ENCODE peak calls at places on chromosomes 13 and 19, in nine cellular contexts. C, G, K, B, Q, J, E, S and I are unnamed samples.

GRCh38 chr19:30449673-30450072 is 77.5 kb downstream of the ZNF536 start:
- DNase-seq in C (no peak), G (no peak), K (no peak), B (no peak), Q (no peak), J (no peak), E (no peak), S (no peak), I (no peak)

GRCh38 chr19:48206402-48207093 is 36.1 kb downstream of the ZSWIM9 start:
- DNase-seq in C (no peak), G (no peak), K (no peak), B (no peak), Q (no peak), J (no peak), E (no peak), S (no peak), I (no peak)

GRCh38 chr13:80139196-80139595 is 201.7 kb downstream of the SPRY2 start:
- DNase-seq in C (no peak), G (no peak), K (no peak), B (no peak), Q (no peak), J (no peak), E (no peak), S (no peak), I (no peak)

GRCh38 chr19:11284535-11284934 is 11.4 kb upstream of the TSPAN16 start:
- DNase-seq in C (no peak), G (no peak), K (no peak), B (no peak), Q (no peak), J (no peak), E (no peak), S (no peak), I (no peak)

GRCh38 chr13:99214232-99214631 is 13.6 kb downstream of the UBAC2 start:
- DNase-seq in C (peak; percentile 57), G (no peak), K (no peak), B (no peak), Q (no peak), J (peak; percentile 32), E (no peak), S (no peak), I (no peak)

GRCh38 chr19:23440791-23441190 is 45.5 kb upstream of the ZNF91 start:
- DNase-seq in C (no peak), G (no peak), K (no peak), B (no peak), Q (no peak), J (peak; percentile 7), E (no peak), S (no peak), I (no peak)

GRCh38 chr13:86788624-86789023 is 882.5 kb upstream of the SLITRK5 start:
- DNase-seq in C (no peak), G (no peak), K (no peak), B (no peak), Q (no peak), J (no peak), E (no peak), S (no peak), I (no peak)

GRCh38 chr19:33060586-33060985 is 4.1 kb downstream of the RHPN2 start:
- DNase-seq in C (no peak), G (no peak), K (no peak), B (no peak), Q (no peak), J (no peak), E (no peak), S (no peak), I (no peak)

GRCh38 chr13:54029226-54029625 is 1000.6 kb downstream of the OLFM4 start:
- DNase-seq in C (peak; percentile 16), G (no peak), K (no peak), B (no peak), Q (no peak), J (peak; percentile 8), E (no peak), S (no peak), I (peak; percentile 80)

GRCh38 chr13:45339867-45340266 is 1.1 kb downstream of the TPT1 start:
- DNase-seq in C (no peak), G (no peak), K (no peak), B (no peak), Q (no peak), J (no peak), E (no peak), S (no peak), I (no peak)

GRCh38 chr19:2012941-2013682 is 2.4 kb downstream of the BTBD2 start:
- DNase-seq in C (no peak), G (no peak), K (no peak), B (no peak), Q (no peak), J (no peak), E (no peak), S (no peak), I (no peak)

GRCh38 chr13:72204291-72204690 is 337.3 kb upstream of the DACH1 start:
- DNase-seq in C (no peak), G (no peak), K (no peak), B (no peak), Q (no peak), J (no peak), E (peak; percentile 16), S (peak; percentile 26), I (peak; percentile 73)

GRCh38 chr13:109468123-109468522 is 318.3 kb downstream of the IRS2 start:
- DNase-seq in C (no peak), G (no peak), K (no peak), B (no peak), Q (no peak), J (no peak), E (no peak), S (no peak), I (no peak)

GRCh38 chr19:56476671-56477428 is at the start of gene ZNF667:
- DNase-seq in C (no peak), G (peak; percentile 2), K (no peak), B (no peak), Q (no peak), J (peak; percentile 74), E (no peak), S (peak; percentile 41), I (no peak)

GRCh38 chr19:3968556-3969434 is 2.1 kb downstream of the DAPK3 start:
- DNase-seq in C (no peak), G (peak; percentile 79), K (peak; percentile 95), B (peak; percentile 81), Q (peak; percentile 89), J (no peak), E (peak; percentile 99), S (peak; percentile 100), I (peak; percentile 96)

DNA sequence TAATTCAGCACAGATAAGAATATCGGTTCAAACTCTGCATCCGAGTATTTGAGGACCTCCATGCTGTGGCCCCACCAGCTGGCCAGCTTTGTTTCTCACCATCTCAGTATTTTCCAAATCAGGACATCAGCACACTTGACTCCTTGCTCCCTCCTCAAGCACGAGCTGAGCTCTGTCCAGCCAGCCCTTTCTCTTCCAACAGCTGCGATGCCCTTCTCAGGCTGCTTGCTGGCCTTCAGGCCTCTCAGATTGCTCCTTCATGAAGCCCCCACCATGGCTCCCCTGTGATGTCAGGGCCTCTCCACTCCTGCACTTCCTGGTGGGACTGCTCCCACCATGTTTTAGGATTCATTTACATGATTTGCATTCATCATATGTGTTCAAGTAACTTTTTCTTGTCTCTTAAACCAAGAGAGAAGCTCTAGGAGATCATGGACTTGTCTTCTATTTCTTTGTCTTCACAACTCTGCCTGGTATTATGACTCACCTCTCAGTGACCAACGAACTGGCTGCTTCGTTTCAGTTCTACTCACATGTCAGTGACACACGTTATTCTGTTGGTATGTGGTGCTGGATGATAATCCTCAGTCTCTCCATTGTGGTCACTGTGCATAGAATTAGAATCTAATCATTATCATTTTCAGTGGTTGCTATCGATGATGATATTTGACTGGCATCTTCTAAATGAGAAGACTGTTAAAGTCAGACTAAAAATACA is 471.7 kb downstream of the EFNB2 start:
- DNase-seq in C (no peak), G (no peak), K (peak; percentile 56), B (no peak), Q (no peak), J (no peak), E (no peak), S (peak; percentile 42), I (peak; percentile 54)
- TF ChIP-seq CTCF in C (no peak), G (no peak), K (no peak), B (no peak), Q (no peak), J (no peak), E (no peak), S (no peak), I (no peak)

DNA sequence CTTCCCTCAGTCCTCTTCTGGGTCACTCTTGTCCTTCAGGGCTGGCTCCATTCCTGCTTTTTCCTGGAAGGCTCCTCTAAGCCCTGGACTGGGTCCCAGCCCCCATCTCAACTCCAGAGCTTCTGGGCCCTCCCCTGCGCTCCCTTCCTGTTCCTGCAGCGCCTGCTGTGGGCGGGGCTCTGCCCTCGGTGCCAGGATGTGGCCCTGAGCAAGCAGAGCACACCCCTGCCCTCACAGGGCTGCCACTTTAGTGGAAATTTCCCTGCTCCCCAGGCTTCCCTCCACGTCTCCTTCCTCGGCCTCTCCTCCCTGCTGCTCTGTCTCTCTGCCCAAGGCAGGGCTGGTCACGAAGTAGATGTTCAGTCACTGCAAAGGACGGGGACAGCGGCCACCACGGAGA is 28.8 kb downstream of the DPF1 start:
- DNase-seq in C (no peak), G (no peak), K (no peak), B (no peak), Q (no peak), J (no peak), E (no peak), S (no peak), I (no peak)
- TF ChIP-seq CTCF in C (no peak), G (no peak), K (no peak), B (no peak), Q (no peak), J (no peak), E (no peak), S (no peak), I (no peak)

GRCh38 chr19:51321799-51322198 is 10.4 kb downstream of the IGLON5 start:
- DNase-seq in C (no peak), G (no peak), K (no peak), B (no peak), Q (no peak), J (no peak), E (no peak), S (no peak), I (no peak)
- TF ChIP-seq CTCF in C (no peak), G (no peak), K (no peak), B (no peak), Q (no peak), J (no peak), E (no peak), S (no peak), I (no peak)

GRCh38 chr19:15452111-15453047 is 2.6 kb upstream of the WIZ start:
- DNase-seq in C (no peak), G (peak; percentile 49), K (no peak), B (peak; percentile 86), Q (peak; percentile 80), J (no peak), E (peak; percentile 54), S (peak; percentile 86), I (peak; percentile 30)

GRCh38 chr19:15453091-15453498 is 3.3 kb upstream of the WIZ start:
- DNase-seq in C (no peak), G (no peak), K (no peak), B (peak; percentile 41), Q (no peak), J (no peak), E (no peak), S (no peak), I (no peak)

GRCh38 chr19:15453906-15454305 is 4.2 kb upstream of the WIZ start:
- DNase-seq in C (no peak), G (no peak), K (no peak), B (no peak), Q (no peak), J (no peak), E (no peak), S (no peak), I (no peak)

GRCh38 chr19:15455996-15456395 is 6.2 kb upstream of the WIZ start:
- DNase-seq in C (no peak), G (no peak), K (no peak), B (no peak), Q (no peak), J (no peak), E (no peak), S (no peak), I (no peak)

GRCh38 chr19:15454371-15454800 is 4.6 kb upstream of the WIZ start:
- DNase-seq in C (no peak), G (no peak), K (no peak), B (peak; percentile 40), Q (no peak), J (no peak), E (no peak), S (no peak), I (no peak)
- TF ChIP-seq CTCF in C (no peak), G (no peak), K (peak; percentile 28), B (no peak), Q (no peak), J (no peak), E (no peak), S (peak; percentile 37), I (no peak)